ENCODE peak calls at places on chromosome 7, in four cellular contexts. One of them, this sample, is unnamed.

GRCh38 chr7:44801890-44802289 is 5.4 kb downstream of the PPIA start:
- DNase-seq in cardiac muscle cell: peak; percentile 35
- DNase-seq in astrocyte of the spinal cord: no peak
- DNase-seq in IMR-90: peak; percentile 37
- DNase-seq in this sample: no peak

GRCh38 chr7:157498690-157499089 is 161.9 kb downstream of the DNAJB6 start:
- DNase-seq in cardiac muscle cell: no peak
- DNase-seq in astrocyte of the spinal cord: no peak
- DNase-seq in IMR-90: no peak
- DNase-seq in this sample: no peak

GRCh38 chr7:79781716-79782115 is 328.2 kb upstream of the MAGI2 start:
- DNase-seq in cardiac muscle cell: peak; percentile 76
- DNase-seq in astrocyte of the spinal cord: no peak
- DNase-seq in IMR-90: no peak
- DNase-seq in this sample: peak; percentile 12

GRCh38 chr7:126689037-126689436 is 563.7 kb downstream of the GRM8 start:
- DNase-seq in cardiac muscle cell: peak; percentile 15
- DNase-seq in astrocyte of the spinal cord: peak; percentile 82
- DNase-seq in IMR-90: no peak
- DNase-seq in this sample: peak; percentile 25

GRCh38 chr7:128178611-128179010 is 62.5 kb upstream of the LEP start:
- DNase-seq in cardiac muscle cell: no peak
- DNase-seq in astrocyte of the spinal cord: no peak
- DNase-seq in IMR-90: no peak
- DNase-seq in this sample: no peak

GRCh38 chr7:45592230-45592991 is 18.2 kb downstream of the ADCY1 start:
- DNase-seq in cardiac muscle cell: no peak
- DNase-seq in astrocyte of the spinal cord: no peak
- DNase-seq in IMR-90: no peak
- DNase-seq in this sample: no peak

GRCh38 chr7:142796501-142797341 is 26.0 kb downstream of the PRSS2 start:
- DNase-seq in cardiac muscle cell: no peak
- DNase-seq in astrocyte of the spinal cord: no peak
- DNase-seq in IMR-90: no peak
- DNase-seq in this sample: no peak

GRCh38 chr7:142935941-142936565 is 2.5 kb upstream of the TRPV5 start:
- DNase-seq in cardiac muscle cell: no peak
- DNase-seq in astrocyte of the spinal cord: no peak
- DNase-seq in IMR-90: no peak
- DNase-seq in this sample: no peak

DNA sequence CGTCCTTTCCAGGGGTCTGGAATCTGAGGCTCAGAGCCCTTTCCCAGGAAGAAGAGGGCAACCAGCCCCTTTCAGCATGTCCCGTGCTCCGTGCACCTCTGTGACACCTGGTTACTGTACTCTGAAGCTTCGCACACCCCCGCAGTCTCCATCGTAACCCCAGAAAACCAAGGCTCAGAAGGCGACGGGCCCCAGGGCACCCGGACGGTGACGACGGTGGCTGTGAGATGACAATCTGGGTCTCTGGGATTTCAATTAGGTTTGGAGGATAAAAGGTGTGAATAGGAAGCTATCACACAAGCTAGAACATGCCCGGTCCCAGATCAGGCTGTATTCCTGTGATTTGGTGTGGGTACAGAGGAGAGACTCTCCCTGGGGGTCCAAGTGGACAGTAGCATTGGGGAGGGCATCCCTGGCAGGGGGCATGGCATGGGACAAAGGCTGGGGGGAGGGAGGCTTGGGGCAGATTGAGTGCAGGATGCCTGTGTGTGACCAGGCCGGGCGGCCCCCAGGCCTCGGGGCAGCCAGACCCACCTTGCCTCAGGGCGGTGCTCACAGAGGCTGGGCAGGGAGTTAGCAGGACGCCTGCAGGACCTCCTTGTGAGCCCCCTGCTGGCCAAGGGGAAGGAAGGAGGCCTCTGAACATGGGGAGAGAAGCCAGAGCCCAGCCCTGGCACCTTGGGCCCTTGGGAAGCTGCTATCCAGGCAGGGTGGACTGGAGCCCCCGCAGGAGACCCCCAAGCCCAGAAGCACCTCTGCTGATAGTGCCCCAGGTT is 23.4 kb upstream of the PSMG3 start:
- DNase-seq in cardiac muscle cell: peak; percentile 5
- DNase-seq in astrocyte of the spinal cord: no peak
- DNase-seq in IMR-90: no peak
- DNase-seq in this sample: no peak
- H3K4me3 ChIP-seq in cardiac muscle cell: no peak overlapping the region
- H3K4me3 ChIP-seq in astrocyte of the spinal cord: no peak overlapping the region
- H3K4me3 ChIP-seq in IMR-90: no peak overlapping the region
- H3K4me3 ChIP-seq in this sample: no peak overlapping the region

GRCh38 chr7:47474211-47474936 is 107.5 kb downstream of the TNS3 start:
- DNase-seq in cardiac muscle cell: peak; percentile 5
- DNase-seq in astrocyte of the spinal cord: no peak
- DNase-seq in IMR-90: peak; percentile 28
- DNase-seq in this sample: no peak

GRCh38 chr7:47473499-47474210 is 108.3 kb downstream of the TNS3 start:
- DNase-seq in cardiac muscle cell: peak; percentile 10
- DNase-seq in astrocyte of the spinal cord: no peak
- DNase-seq in IMR-90: peak; percentile 58
- DNase-seq in this sample: no peak

GRCh38 chr7:47475880-47476227 is 106.1 kb downstream of the TNS3 start:
- DNase-seq in cardiac muscle cell: no peak
- DNase-seq in astrocyte of the spinal cord: no peak
- DNase-seq in IMR-90: no peak
- DNase-seq in this sample: no peak

GRCh38 chr7:47477191-47478016 is 104.5 kb downstream of the TNS3 start:
- DNase-seq in cardiac muscle cell: no peak
- DNase-seq in astrocyte of the spinal cord: no peak
- DNase-seq in IMR-90: no peak
- DNase-seq in this sample: no peak

GRCh38 chr7:47474937-47475879 is 106.7 kb downstream of the TNS3 start:
- DNase-seq in cardiac muscle cell: peak; percentile 95
- DNase-seq in astrocyte of the spinal cord: peak; percentile 96
- DNase-seq in IMR-90: peak; percentile 96
- DNase-seq in this sample: peak; percentile 78
- H3K4me3 ChIP-seq in cardiac muscle cell: no peak overlapping the region
- H3K4me3 ChIP-seq in astrocyte of the spinal cord: no peak overlapping the region
- H3K4me3 ChIP-seq in IMR-90: no peak overlapping the region
- H3K4me3 ChIP-seq in this sample: no peak overlapping the region

GRCh38 chr7:105875505-105875904 is 894 bp downstream of the ATXN7L1 start:
- DNase-seq in cardiac muscle cell: no peak
- DNase-seq in astrocyte of the spinal cord: no peak
- DNase-seq in IMR-90: no peak
- DNase-seq in this sample: no peak
- H3K4me3 ChIP-seq in cardiac muscle cell: peak overlapping the region; percentile 71
- H3K4me3 ChIP-seq in astrocyte of the spinal cord: peak overlapping the region; percentile 88
- H3K4me3 ChIP-seq in IMR-90: peak overlapping the region; percentile 82
- H3K4me3 ChIP-seq in this sample: peak overlapping the region; percentile 79

GRCh38 chr7:96547371-96547811 is 162.3 kb downstream of the SEM1 start:
- DNase-seq in cardiac muscle cell: no peak
- DNase-seq in astrocyte of the spinal cord: no peak
- DNase-seq in IMR-90: no peak
- DNase-seq in this sample: no peak
- H3K4me3 ChIP-seq in cardiac muscle cell: no peak overlapping the region
- H3K4me3 ChIP-seq in astrocyte of the spinal cord: no peak overlapping the region
- H3K4me3 ChIP-seq in IMR-90: no peak overlapping the region
- H3K4me3 ChIP-seq in this sample: no peak overlapping the region

DNA sequence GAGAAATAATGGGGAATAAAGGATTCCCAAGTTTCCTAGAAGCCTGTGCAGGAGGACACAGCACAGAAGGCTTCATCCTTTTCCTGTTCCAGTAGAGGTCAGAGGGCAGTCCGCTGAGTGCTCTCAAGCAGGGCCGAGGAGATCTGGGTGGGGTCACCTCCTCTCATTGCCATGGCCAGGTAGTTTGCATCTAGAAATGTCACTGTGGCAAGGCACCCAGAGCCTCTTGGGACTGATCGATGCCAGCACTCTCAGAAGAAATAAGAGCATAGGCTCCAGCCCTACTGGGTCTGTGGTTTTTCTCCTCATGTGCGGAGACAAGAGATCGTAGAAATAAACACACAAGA is 7.9 kb downstream of the NUB1 start:
- DNase-seq in cardiac muscle cell: no peak
- DNase-seq in astrocyte of the spinal cord: no peak
- DNase-seq in IMR-90: no peak
- DNase-seq in this sample: no peak
- H3K4me3 ChIP-seq in cardiac muscle cell: no peak overlapping the region
- H3K4me3 ChIP-seq in astrocyte of the spinal cord: no peak overlapping the region
- H3K4me3 ChIP-seq in IMR-90: no peak overlapping the region
- H3K4me3 ChIP-seq in this sample: no peak overlapping the region

GRCh38 chr7:158587425-158588084 is at the start of gene PTPRN2:
- DNase-seq in cardiac muscle cell: peak; percentile 72
- DNase-seq in astrocyte of the spinal cord: peak; percentile 39
- DNase-seq in IMR-90: peak; percentile 42
- DNase-seq in this sample: no peak
- H3K4me3 ChIP-seq in cardiac muscle cell: peak within 1 kb of the TSS; percentile 49
- H3K4me3 ChIP-seq in astrocyte of the spinal cord: peak within 1 kb of the TSS; percentile 15
- H3K4me3 ChIP-seq in IMR-90: peak within 1 kb of the TSS; percentile 45
- H3K4me3 ChIP-seq in this sample: peak within 1 kb of the TSS; percentile 43

GRCh38 chr7:122299935-122300606 is 4.5 kb downstream of the FEZF1 start:
- DNase-seq in cardiac muscle cell: no peak
- DNase-seq in astrocyte of the spinal cord: no peak
- DNase-seq in IMR-90: no peak
- DNase-seq in this sample: no peak
- H3K4me3 ChIP-seq in cardiac muscle cell: peak overlapping the region; percentile 22
- H3K4me3 ChIP-seq in astrocyte of the spinal cord: no peak overlapping the region
- H3K4me3 ChIP-seq in IMR-90: no peak overlapping the region
- H3K4me3 ChIP-seq in this sample: no peak overlapping the region

This sample was measured in skeletal muscle cell.